ENCODE peak calls at places on chromosomes 3 and 15, in eight cellular contexts. K is upper lobe of left lung, W is cardiac fibroblast, O is mammary epithelial cell, V is tibial artery, Z is thoracic aorta, M is OCI-LY7, H is fibroblast of lung. R is an unnamed sample.

GRCh38 chr3:123138819-123139517 is 62.8 kb upstream of the SEC22A start:
- DNase-seq in K (no peak), W (peak; percentile 44), O (no peak), V (no peak), Z (no peak), M (no peak), H (no peak), R (no peak)

GRCh38 chr15:74780983-74781672 is 752 bp upstream of the CSK start:
- DNase-seq in K (no peak), W (peak; percentile 31), O (peak; percentile 47), V (no peak), Z (no peak), M (peak; percentile 60), H (peak; percentile 24), R (peak; percentile 55)

GRCh38 chr3:156631323-156631722 is 43.1 kb upstream of the TIPARP start:
- DNase-seq in K (no peak), W (no peak), O (peak; percentile 64), V (no peak), Z (no peak), M (no peak), H (no peak), R (no peak)

GRCh38 chr15:89106200-89106599 is 17.9 kb downstream of the ABHD2 start:
- DNase-seq in K (no peak), W (no peak), O (no peak), V (peak; percentile 50), Z (no peak), M (no peak), H (no peak), R (no peak)

GRCh38 chr3:184176377-184177330 is 2.0 kb downstream of the AP2M1 start:
- DNase-seq in K (no peak), W (peak; percentile 95), O (peak; percentile 77), V (peak; percentile 89), Z (peak; percentile 57), M (no peak), H (peak; percentile 94), R (no peak)

GRCh38 chr3:193711964-193712598 is 119.1 kb downstream of the OPA1 start:
- DNase-seq in K (no peak), W (no peak), O (no peak), V (no peak), Z (no peak), M (no peak), H (no peak), R (no peak)

GRCh38 chr3:159260049-159260662 is 458.3 kb downstream of the MFSD1 start:
- DNase-seq in K (no peak), W (peak; percentile 80), O (peak; percentile 42), V (no peak), Z (no peak), M (peak; percentile 63), H (peak; percentile 77), R (peak; percentile 21)

GRCh38 chr3:114365268-114365667 is 71.4 kb downstream of the TIGIT start:
- DNase-seq in K (no peak), W (peak; percentile 39), O (no peak), V (no peak), Z (no peak), M (no peak), H (no peak), R (no peak)

GRCh38 chr3:62708642-62709041 is 166.6 kb downstream of the CADPS start:
- DNase-seq in K (no peak), W (no peak), O (no peak), V (no peak), Z (no peak), M (peak; percentile 16), H (no peak), R (no peak)

GRCh38 chr15:92810418-92811138 is 89.5 kb upstream of the CHD2 start:
- DNase-seq in K (no peak), W (peak; percentile 88), O (peak; percentile 75), V (peak; percentile 84), Z (no peak), M (peak; percentile 91), H (peak; percentile 82), R (no peak)
- H3K4me3 ChIP-seq in K (peak overlapping the region; percentile 57), W (peak overlapping the region; percentile 21), O (peak overlapping the region; percentile 40), V (peak overlapping the region; percentile 73), Z (peak overlapping the region; percentile 77), M (peak overlapping the region; percentile 73), H (peak overlapping the region; percentile 78), R (peak overlapping the region; percentile 94)

DNA sequence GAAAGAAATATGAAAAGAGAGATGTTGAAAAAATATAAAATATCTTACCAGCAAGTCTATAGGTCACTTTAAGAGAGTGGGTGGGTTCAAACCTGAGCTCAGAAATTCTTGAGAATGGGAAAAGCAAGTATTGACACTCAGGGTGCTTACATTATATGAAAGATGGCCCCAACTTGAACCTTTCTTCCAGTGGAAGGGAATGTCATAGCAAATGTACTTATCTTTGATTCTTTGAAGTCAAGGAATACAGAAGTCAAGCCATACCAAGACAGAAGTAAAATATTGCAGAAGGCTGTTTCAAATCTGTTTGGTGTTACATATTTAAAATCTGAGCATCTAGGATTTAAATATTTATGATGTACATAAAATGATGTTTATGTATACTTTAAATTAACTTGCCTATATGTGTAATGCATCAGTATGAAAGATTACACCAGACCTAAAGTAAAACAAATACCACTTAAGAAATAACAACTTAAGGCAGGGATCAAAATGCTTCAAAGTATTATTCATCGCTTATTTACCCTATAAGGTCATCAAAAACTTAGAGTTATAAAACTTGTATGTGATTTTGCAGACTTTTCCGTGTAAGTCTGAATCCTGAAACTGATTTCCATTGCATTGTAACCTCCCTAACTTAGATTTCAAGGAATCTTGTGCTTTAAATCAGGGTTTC is 8.7 kb downstream of the MME start:
- DNase-seq in K (no peak), W (no peak), O (no peak), V (no peak), Z (no peak), M (no peak), H (no peak), R (no peak)
- H3K4me3 ChIP-seq in K (no peak overlapping the region), W (no peak overlapping the region), O (no peak overlapping the region), V (no peak overlapping the region), Z (no peak overlapping the region), M (no peak overlapping the region), H (no peak overlapping the region), R (no peak overlapping the region)

GRCh38 chr15:45117327-45118130 is 3.4 kb downstream of the DUOXA2 start:
- DNase-seq in K (peak; percentile 85), W (no peak), O (no peak), V (no peak), Z (no peak), M (no peak), H (no peak), R (no peak)
- H3K4me3 ChIP-seq in K (peak overlapping the region; percentile 37), W (no peak overlapping the region), O (no peak overlapping the region), V (peak overlapping the region; percentile 36), Z (peak overlapping the region; percentile 59), M (no peak overlapping the region), H (peak overlapping the region; percentile 8), R (no peak overlapping the region)

DNA sequence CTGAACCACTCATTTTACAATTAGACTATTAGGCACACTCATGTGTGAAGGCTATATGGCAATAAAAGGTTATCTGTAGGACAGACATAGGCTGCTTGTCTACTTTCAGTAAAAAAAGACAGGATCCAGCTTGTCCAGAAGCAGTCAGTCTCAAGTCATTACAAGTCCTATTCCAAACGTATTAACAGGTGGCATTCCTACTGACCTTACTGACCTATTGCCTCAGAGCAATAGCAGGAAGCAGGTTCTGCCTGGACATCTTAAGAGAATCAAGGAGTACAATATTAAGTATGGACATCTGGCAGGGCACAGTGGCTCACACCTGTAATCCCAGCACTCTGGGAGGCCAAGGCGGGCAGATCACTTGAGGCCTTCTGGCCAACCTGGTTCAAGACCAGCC is 7.0 kb downstream of the CMTM6 start:
- DNase-seq in K (no peak), W (no peak), O (peak; percentile 91), V (no peak), Z (no peak), M (no peak), H (no peak), R (no peak)
- H3K4me3 ChIP-seq in K (no peak overlapping the region), W (no peak overlapping the region), O (no peak overlapping the region), V (no peak overlapping the region), Z (no peak overlapping the region), M (no peak overlapping the region), H (no peak overlapping the region), R (no peak overlapping the region)

DNA sequence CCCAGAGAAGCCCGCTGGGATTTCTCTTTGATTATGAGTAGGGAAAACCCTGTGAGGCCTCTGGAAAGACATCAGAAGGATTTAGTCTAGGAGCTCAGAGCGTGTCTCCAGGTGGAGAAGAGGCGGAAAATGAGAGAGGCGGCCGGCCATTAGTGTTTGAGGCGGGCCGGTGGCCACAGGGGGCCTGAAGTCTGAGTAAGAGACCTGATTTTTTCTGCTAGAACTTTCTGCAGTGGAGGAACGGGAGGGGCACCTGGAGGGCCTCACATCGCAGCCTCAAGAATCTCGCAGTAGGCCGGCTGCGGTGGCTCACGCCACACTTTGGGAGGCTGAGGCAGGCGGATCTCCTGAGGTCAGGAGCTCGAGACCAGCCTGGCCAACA is 28.5 kb downstream of the KLHDC8B start:
- DNase-seq in K (no peak), W (no peak), O (no peak), V (no peak), Z (no peak), M (no peak), H (no peak), R (no peak)
- H3K4me3 ChIP-seq in K (peak overlapping the region; percentile 40), W (peak overlapping the region; percentile 48), O (no peak overlapping the region), V (peak overlapping the region; percentile 60), Z (peak overlapping the region; percentile 75), M (no peak overlapping the region), H (no peak overlapping the region), R (no peak overlapping the region)

R was measured in CD4-positive, alpha-beta memory T cell.